ENCODE peak calls at places on chromosomes 1 and 21, in eight cellular contexts. One of them, this sample, is unnamed.

GRCh38 chr1:74344396-74344795 is 109.2 kb downstream of the TNNI3K start:
- DNase-seq in Daoy: no peak
- DNase-seq in NCI-H510A: no peak
- DNase-seq in GM12865: no peak
- DNase-seq in cardiac fibroblast: no peak
- DNase-seq in activated CD8-positive, alpha-beta memory T cell treated with anti-CD3 and anti-CD28 coated beads, Interleukin-2, amount 50 U/mL, for 48 hours: no peak
- DNase-seq in GM13977: no peak
- DNase-seq in stimulated activated CD8-positive, alpha-beta memory T cell treated with anti-CD3 and anti-CD28 coated beads, Interleukin-4, amount 100 ng/mL, for 1 hour: no peak
- DNase-seq in this sample: no peak

GRCh38 chr1:168518201-168518689 is 25.6 kb downstream of the XCL2 start:
- DNase-seq in Daoy: no peak
- DNase-seq in NCI-H510A: no peak
- DNase-seq in GM12865: no peak
- DNase-seq in cardiac fibroblast: no peak
- DNase-seq in activated CD8-positive, alpha-beta memory T cell treated with anti-CD3 and anti-CD28 coated beads, Interleukin-2, amount 50 U/mL, for 48 hours: no peak
- DNase-seq in GM13977: no peak
- DNase-seq in stimulated activated CD8-positive, alpha-beta memory T cell treated with anti-CD3 and anti-CD28 coated beads, Interleukin-4, amount 100 ng/mL, for 1 hour: no peak
- DNase-seq in this sample: no peak

GRCh38 chr1:216075339-216075738 is 347.9 kb downstream of the USH2A start:
- DNase-seq in Daoy: peak; percentile 22
- DNase-seq in NCI-H510A: no peak
- DNase-seq in GM12865: no peak
- DNase-seq in cardiac fibroblast: peak; percentile 4
- DNase-seq in activated CD8-positive, alpha-beta memory T cell treated with anti-CD3 and anti-CD28 coated beads, Interleukin-2, amount 50 U/mL, for 48 hours: no peak
- DNase-seq in GM13977: no peak
- DNase-seq in stimulated activated CD8-positive, alpha-beta memory T cell treated with anti-CD3 and anti-CD28 coated beads, Interleukin-4, amount 100 ng/mL, for 1 hour: no peak
- DNase-seq in this sample: peak; percentile 57

GRCh38 chr1:231040800-231041704 is 998 bp upstream of the FAM89A start:
- DNase-seq in Daoy: no peak
- DNase-seq in NCI-H510A: no peak
- DNase-seq in GM12865: no peak
- DNase-seq in cardiac fibroblast: no peak
- DNase-seq in activated CD8-positive, alpha-beta memory T cell treated with anti-CD3 and anti-CD28 coated beads, Interleukin-2, amount 50 U/mL, for 48 hours: no peak
- DNase-seq in GM13977: no peak
- DNase-seq in stimulated activated CD8-positive, alpha-beta memory T cell treated with anti-CD3 and anti-CD28 coated beads, Interleukin-4, amount 100 ng/mL, for 1 hour: no peak
- DNase-seq in this sample: no peak

GRCh38 chr21:42062543-42063022 is 8.5 kb upstream of the UMODL1 start:
- DNase-seq in Daoy: no peak
- DNase-seq in NCI-H510A: no peak
- DNase-seq in GM12865: peak; percentile 96
- DNase-seq in cardiac fibroblast: no peak
- DNase-seq in activated CD8-positive, alpha-beta memory T cell treated with anti-CD3 and anti-CD28 coated beads, Interleukin-2, amount 50 U/mL, for 48 hours: peak; percentile 81
- DNase-seq in GM13977: peak; percentile 86
- DNase-seq in stimulated activated CD8-positive, alpha-beta memory T cell treated with anti-CD3 and anti-CD28 coated beads, Interleukin-4, amount 100 ng/mL, for 1 hour: peak; percentile 47
- DNase-seq in this sample: no peak

GRCh38 chr1:91555074-91555730 is 54.6 kb downstream of the CDC7 start:
- DNase-seq in Daoy: peak; percentile 42
- DNase-seq in NCI-H510A: no peak
- DNase-seq in GM12865: no peak
- DNase-seq in cardiac fibroblast: peak; percentile 53
- DNase-seq in activated CD8-positive, alpha-beta memory T cell treated with anti-CD3 and anti-CD28 coated beads, Interleukin-2, amount 50 U/mL, for 48 hours: no peak
- DNase-seq in GM13977: no peak
- DNase-seq in stimulated activated CD8-positive, alpha-beta memory T cell treated with anti-CD3 and anti-CD28 coated beads, Interleukin-4, amount 100 ng/mL, for 1 hour: no peak
- DNase-seq in this sample: no peak

GRCh38 chr1:20325844-20326323 is 35.2 kb downstream of the VWA5B1 start:
- DNase-seq in Daoy: no peak
- DNase-seq in NCI-H510A: no peak
- DNase-seq in GM12865: no peak
- DNase-seq in cardiac fibroblast: no peak
- DNase-seq in activated CD8-positive, alpha-beta memory T cell treated with anti-CD3 and anti-CD28 coated beads, Interleukin-2, amount 50 U/mL, for 48 hours: no peak
- DNase-seq in GM13977: no peak
- DNase-seq in stimulated activated CD8-positive, alpha-beta memory T cell treated with anti-CD3 and anti-CD28 coated beads, Interleukin-4, amount 100 ng/mL, for 1 hour: no peak
- DNase-seq in this sample: no peak

GRCh38 chr1:5982276-5982675 is 9.9 kb downstream of the NPHP4 start:
- DNase-seq in Daoy: no peak
- DNase-seq in NCI-H510A: no peak
- DNase-seq in GM12865: no peak
- DNase-seq in cardiac fibroblast: no peak
- DNase-seq in activated CD8-positive, alpha-beta memory T cell treated with anti-CD3 and anti-CD28 coated beads, Interleukin-2, amount 50 U/mL, for 48 hours: no peak
- DNase-seq in GM13977: no peak
- DNase-seq in stimulated activated CD8-positive, alpha-beta memory T cell treated with anti-CD3 and anti-CD28 coated beads, Interleukin-4, amount 100 ng/mL, for 1 hour: no peak
- DNase-seq in this sample: no peak

GRCh38 chr1:12144236-12144635 is 22.6 kb upstream of the TNFRSF1B start:
- DNase-seq in Daoy: no peak
- DNase-seq in NCI-H510A: no peak
- DNase-seq in GM12865: no peak
- DNase-seq in cardiac fibroblast: no peak
- DNase-seq in activated CD8-positive, alpha-beta memory T cell treated with anti-CD3 and anti-CD28 coated beads, Interleukin-2, amount 50 U/mL, for 48 hours: no peak
- DNase-seq in GM13977: no peak
- DNase-seq in stimulated activated CD8-positive, alpha-beta memory T cell treated with anti-CD3 and anti-CD28 coated beads, Interleukin-4, amount 100 ng/mL, for 1 hour: no peak
- DNase-seq in this sample: no peak

GRCh38 chr1:227424159-227424680 is 105.9 kb upstream of the CDC42BPA start:
- DNase-seq in Daoy: no peak
- DNase-seq in NCI-H510A: no peak
- DNase-seq in GM12865: no peak
- DNase-seq in cardiac fibroblast: no peak
- DNase-seq in activated CD8-positive, alpha-beta memory T cell treated with anti-CD3 and anti-CD28 coated beads, Interleukin-2, amount 50 U/mL, for 48 hours: no peak
- DNase-seq in GM13977: no peak
- DNase-seq in stimulated activated CD8-positive, alpha-beta memory T cell treated with anti-CD3 and anti-CD28 coated beads, Interleukin-4, amount 100 ng/mL, for 1 hour: no peak
- DNase-seq in this sample: no peak

GRCh38 chr21:21210552-21210951 is 212.3 kb downstream of the NCAM2 start:
- DNase-seq in Daoy: no peak
- DNase-seq in NCI-H510A: no peak
- DNase-seq in GM12865: no peak
- DNase-seq in cardiac fibroblast: no peak
- DNase-seq in activated CD8-positive, alpha-beta memory T cell treated with anti-CD3 and anti-CD28 coated beads, Interleukin-2, amount 50 U/mL, for 48 hours: no peak
- DNase-seq in GM13977: no peak
- DNase-seq in stimulated activated CD8-positive, alpha-beta memory T cell treated with anti-CD3 and anti-CD28 coated beads, Interleukin-4, amount 100 ng/mL, for 1 hour: no peak
- DNase-seq in this sample: no peak

GRCh38 chr1:46202975-46203737 is at the start of gene LURAP1:
- DNase-seq in Daoy: no peak
- DNase-seq in NCI-H510A: no peak
- DNase-seq in GM12865: peak; percentile 28
- DNase-seq in cardiac fibroblast: peak; percentile 79
- DNase-seq in activated CD8-positive, alpha-beta memory T cell treated with anti-CD3 and anti-CD28 coated beads, Interleukin-2, amount 50 U/mL, for 48 hours: peak; percentile 75
- DNase-seq in GM13977: peak; percentile 68
- DNase-seq in stimulated activated CD8-positive, alpha-beta memory T cell treated with anti-CD3 and anti-CD28 coated beads, Interleukin-4, amount 100 ng/mL, for 1 hour: no peak
- DNase-seq in this sample: peak; percentile 68

GRCh38 chr1:175512637-175513412 is 230.6 kb downstream of the TNR start:
- DNase-seq in Daoy: no peak
- DNase-seq in NCI-H510A: no peak
- DNase-seq in GM12865: no peak
- DNase-seq in cardiac fibroblast: no peak
- DNase-seq in activated CD8-positive, alpha-beta memory T cell treated with anti-CD3 and anti-CD28 coated beads, Interleukin-2, amount 50 U/mL, for 48 hours: no peak
- DNase-seq in GM13977: no peak
- DNase-seq in stimulated activated CD8-positive, alpha-beta memory T cell treated with anti-CD3 and anti-CD28 coated beads, Interleukin-4, amount 100 ng/mL, for 1 hour: no peak
- DNase-seq in this sample: no peak

GRCh38 chr1:73907051-73907450 is 290.9 kb downstream of the LRRIQ3 start:
- DNase-seq in Daoy: no peak
- DNase-seq in NCI-H510A: no peak
- DNase-seq in GM12865: no peak
- DNase-seq in cardiac fibroblast: no peak
- DNase-seq in activated CD8-positive, alpha-beta memory T cell treated with anti-CD3 and anti-CD28 coated beads, Interleukin-2, amount 50 U/mL, for 48 hours: no peak
- DNase-seq in GM13977: no peak
- DNase-seq in stimulated activated CD8-positive, alpha-beta memory T cell treated with anti-CD3 and anti-CD28 coated beads, Interleukin-4, amount 100 ng/mL, for 1 hour: no peak
- DNase-seq in this sample: no peak

GRCh38 chr1:11960710-11961109 is 19.5 kb upstream of the MFN2 start:
- DNase-seq in Daoy: no peak
- DNase-seq in NCI-H510A: no peak
- DNase-seq in GM12865: no peak
- DNase-seq in cardiac fibroblast: no peak
- DNase-seq in activated CD8-positive, alpha-beta memory T cell treated with anti-CD3 and anti-CD28 coated beads, Interleukin-2, amount 50 U/mL, for 48 hours: no peak
- DNase-seq in GM13977: no peak
- DNase-seq in stimulated activated CD8-positive, alpha-beta memory T cell treated with anti-CD3 and anti-CD28 coated beads, Interleukin-4, amount 100 ng/mL, for 1 hour: no peak
- DNase-seq in this sample: no peak

GRCh38 chr1:32960342-32960741 is 4.3 kb downstream of the RNF19B start:
- DNase-seq in Daoy: no peak
- DNase-seq in NCI-H510A: no peak
- DNase-seq in GM12865: no peak
- DNase-seq in cardiac fibroblast: no peak
- DNase-seq in activated CD8-positive, alpha-beta memory T cell treated with anti-CD3 and anti-CD28 coated beads, Interleukin-2, amount 50 U/mL, for 48 hours: no peak
- DNase-seq in GM13977: no peak
- DNase-seq in stimulated activated CD8-positive, alpha-beta memory T cell treated with anti-CD3 and anti-CD28 coated beads, Interleukin-4, amount 100 ng/mL, for 1 hour: no peak
- DNase-seq in this sample: peak; percentile 64

This sample was measured in SK-MEL-5.